ENCODE peak calls at places on chromosomes 6 and 20, in four cellular contexts. Y is GM12878, V is HepG2, R is K562. A is an unnamed sample.
A peak's percentile ranks its signal among the peaks of the same experiment; 100 is the strongest.

GRCh38 chr6:167881327-167881726 is 54.6 kb downstream of the AFDN start:
- DNase-seq in Y (no peak), V (no peak), R (no peak), A (no peak)

GRCh38 chr20:17807670-17808069 is 107.9 kb downstream of the BANF2 start:
- DNase-seq in Y (no peak), V (peak; percentile 58), R (no peak), A (no peak)

GRCh38 chr6:106339334-106340029 is 13.9 kb upstream of the ATG5 start:
- DNase-seq in Y (no peak), V (peak; percentile 46), R (peak; percentile 75), A (peak; percentile 75)

GRCh38 chr6:154245542-154245941 is 111.1 kb downstream of the IPCEF1 start:
- DNase-seq in Y (no peak), V (no peak), R (no peak), A (no peak)

GRCh38 chr20:60202046-60202445 is 243.8 kb downstream of the CDH26 start:
- DNase-seq in Y (no peak), V (no peak), R (no peak), A (no peak)

GRCh38 chr20:38534756-38535155 is 46.2 kb upstream of the ADIG start:
- DNase-seq in Y (no peak), V (no peak), R (no peak), A (no peak)

GRCh38 chr6:41713650-41714291 is 21.6 kb downstream of the TFEB start:
- DNase-seq in Y (peak; percentile 81), V (no peak), R (no peak), A (no peak)

GRCh38 chr6:90184334-90185298 is 112.0 kb downstream of the BACH2 start:
- DNase-seq in Y (no peak), V (no peak), R (peak; percentile 79), A (peak; percentile 30)

GRCh38 chr6:38248500-38249234 is 391.1 kb downstream of the BTBD9 start:
- DNase-seq in Y (no peak), V (no peak), R (peak; percentile 12), A (no peak)

GRCh38 chr6:3137057-3137777 is 18.7 kb downstream of the BPHL start:
- DNase-seq in Y (no peak), V (no peak), R (no peak), A (no peak)

GRCh38 chr20:36950432-36951197 is 893 bp downstream of the SAMHD1 start:
- DNase-seq in Y (no peak), V (no peak), R (peak; percentile 40), A (no peak)

GRCh38 chr6:155419161-155419560 is 36.5 kb downstream of the NOX3 start:
- DNase-seq in Y (no peak), V (no peak), R (no peak), A (no peak)

GRCh38 chr6:31383149-31383548 is 20.2 kb upstream of the MICA start:
- DNase-seq in Y (no peak), V (no peak), R (no peak), A (no peak)

GRCh38 chr6:114049367-114049966 is 78.5 kb upstream of the HDAC2 start:
- DNase-seq in Y (no peak), V (peak; percentile 80), R (no peak), A (no peak)

GRCh38 chr20:54041336-54041735 is 29.1 kb downstream of the BCAS1 start:
- DNase-seq in Y (no peak), V (no peak), R (no peak), A (no peak)

GRCh38 chr6:106275692-106276091 is 49.9 kb downstream of the ATG5 start:
- DNase-seq in Y (no peak), V (no peak), R (no peak), A (no peak)

GRCh38 chr6:122361314-122361979 is 38.0 kb upstream of the HSF2 start:
- DNase-seq in Y (no peak), V (no peak), R (peak; percentile 26), A (no peak)

GRCh38 chr20:33460711-33461110 is 17.1 kb upstream of the SNTA1 start:
- DNase-seq in Y (no peak), V (no peak), R (no peak), A (no peak)

GRCh38 chr6:152268846-152269442 is 368.2 kb downstream of the SYNE1 start:
- DNase-seq in Y (no peak), V (no peak), R (no peak), A (no peak)

GRCh38 chr20:50931048-50931305 is 260 bp downstream of the ADNP start:
- DNase-seq in Y (no peak), V (no peak), R (no peak), A (no peak)

GRCh38 chr6:169650241-169650958 is 51.4 kb downstream of the WDR27 start:
- DNase-seq in Y (no peak), V (no peak), R (no peak), A (no peak)

GRCh38 chr6:137095651-137096238 is 51.0 kb upstream of the IL20RA start:
- DNase-seq in Y (peak; percentile 96), V (no peak), R (no peak), A (no peak)

GRCh38 chr20:63273635-63274380 is 1.2 kb downstream of the ARFGAP1 start:
- DNase-seq in Y (no peak), V (peak; percentile 82), R (peak; percentile 73), A (no peak)

GRCh38 chr20:58312836-58313235 is 3.3 kb downstream of the RAB22A start:
- DNase-seq in Y (no peak), V (no peak), R (no peak), A (no peak)

GRCh38 chr20:37202267-37202943 is 23.1 kb upstream of the MROH8 start:
- DNase-seq in Y (no peak), V (peak; percentile 81), R (peak; percentile 48), A (peak; percentile 66)

GRCh38 chr6:14274552-14275492 is 157.2 kb downstream of the CD83 start:
- DNase-seq in Y (no peak), V (no peak), R (no peak), A (no peak)

GRCh38 chr20:37111926-37112455 is 16.2 kb upstream of the RBL1 start:
- DNase-seq in Y (no peak), V (no peak), R (no peak), A (no peak)

DNA sequence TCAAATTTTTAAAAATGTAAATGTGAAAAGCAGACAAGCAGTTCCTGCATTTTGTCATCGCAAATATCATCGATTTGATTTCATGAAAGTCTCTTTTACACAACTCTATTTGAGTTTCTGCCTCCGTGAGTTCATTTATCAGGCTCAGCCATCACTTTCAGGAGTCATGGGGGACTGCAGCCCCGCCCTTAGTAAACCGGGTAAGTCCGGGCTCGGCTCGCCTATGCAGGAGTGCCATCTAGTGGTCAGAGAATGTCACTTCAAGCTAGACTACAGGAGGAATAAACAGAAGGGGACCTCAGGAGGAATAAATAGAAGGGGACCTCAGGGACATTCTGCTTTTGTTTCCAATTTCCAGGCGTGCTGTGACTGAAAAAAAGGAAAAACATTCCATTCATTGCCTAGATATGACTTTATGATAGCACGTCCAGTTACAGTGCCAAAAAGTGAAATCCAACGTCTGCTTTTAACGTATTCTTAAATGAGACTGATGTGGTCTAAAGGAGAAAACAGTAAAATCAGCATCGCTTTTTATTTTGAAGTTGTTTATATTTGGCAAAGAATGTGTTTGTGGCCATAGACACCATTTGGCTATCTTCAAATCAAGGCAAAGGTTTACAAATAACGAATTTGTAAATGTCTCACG is 333.9 kb downstream of the HACE1 start:
- DNase-seq in Y (peak; percentile 17), V (peak; percentile 77), R (peak; percentile 88), A (peak; percentile 74)
- TF ChIP-seq YY1 in Y (peak; percentile 82), V (peak; percentile 51), R (peak; percentile 48), A (no peak)

GRCh38 chr6:11925805-11926204 is 86.3 kb upstream of the HIVEP1 start:
- DNase-seq in Y (no peak), V (no peak), R (no peak), A (no peak)
- TF ChIP-seq NFIC in Y (no peak), V (no peak), R (no peak), A (no peak)

GRCh38 chr20:5524886-5525285 is 208.1 kb upstream of the PROKR2 start:
- DNase-seq in Y (no peak), V (no peak), R (no peak), A (no peak)
- TF ChIP-seq USF2 in Y (no peak), V (no peak), R (no peak), A (no peak)

GRCh38 chr6:43307451-43308100 is 1.1 kb downstream of the CRIP3 start:
- DNase-seq in Y (no peak), V (no peak), R (no peak), A (no peak)

GRCh38 chr6:43306086-43306485 is 2.5 kb downstream of the CRIP3 start:
- DNase-seq in Y (no peak), V (no peak), R (no peak), A (no peak)

GRCh38 chr6:43303751-43304331 is 4.8 kb downstream of the CRIP3 start:
- DNase-seq in Y (no peak), V (no peak), R (no peak), A (no peak)

GRCh38 chr6:43304361-43304760 is 4.3 kb downstream of the CRIP3 start:
- DNase-seq in Y (no peak), V (no peak), R (no peak), A (no peak)

GRCh38 chr6:43304882-43305281 is 3.7 kb downstream of the CRIP3 start:
- DNase-seq in Y (no peak), V (no peak), R (no peak), A (no peak)
- TF ChIP-seq YY1 in Y (no peak), V (no peak), R (no peak), A (no peak)

GRCh38 chr20:48406462-48407235 is 421.1 kb downstream of the PREX1 start:
- DNase-seq in Y (no peak), V (no peak), R (peak; percentile 4), A (no peak)
- TF ChIP-seq NFIC in Y (no peak), V (no peak), R (no peak), A (no peak)

GRCh38 chr20:20518263-20518662 is 150.4 kb downstream of the INSM1 start:
- DNase-seq in Y (no peak), V (no peak), R (no peak), A (no peak)

GRCh38 chr20:20519269-20519668 is 151.4 kb downstream of the INSM1 start:
- DNase-seq in Y (no peak), V (peak; percentile 33), R (no peak), A (no peak)

GRCh38 chr20:20517296-20517695 is 149.4 kb downstream of the INSM1 start:
- DNase-seq in Y (no peak), V (no peak), R (no peak), A (no peak)

GRCh38 chr20:20521736-20522135 is 153.8 kb downstream of the INSM1 start:
- DNase-seq in Y (no peak), V (no peak), R (no peak), A (no peak)

GRCh38 chr20:20520776-20521175 is 152.9 kb downstream of the INSM1 start:
- DNase-seq in Y (no peak), V (no peak), R (no peak), A (no peak)
- TF ChIP-seq USF2 in Y (no peak), V (no peak), R (no peak), A (no peak)

GRCh38 chr6:48614326-48614725 is 503.3 kb upstream of the PTCHD4 start:
- DNase-seq in Y (no peak), V (no peak), R (no peak), A (no peak)
- TF ChIP-seq YY1 in Y (no peak), V (no peak), R (no peak), A (no peak)